ENCODE peak calls at places on chromosomes 1 and 21, in eight cellular contexts. G is body of pancreas; T is CD8-positive, alpha-beta memory T cell; A is GM23248; P is mesendoderm; Y is breast epithelium; B is fibroblast of lung; O is ovary. X is an unnamed sample. For H3K4me1, the result is how much of the 10 kb centered on the place peaks cover.

GRCh38 chr1:19651141-19651737 is 7.1 kb downstream of the NBL1 start:
- DNase-seq in B (peak), P (peak), A (peak), Y (no peak), O (peak), T (peak), G (peak), X (no peak)

GRCh38 chr1:186535388-186536133 is 74.6 kb upstream of the PDC start:
- DNase-seq in A (peak), Y (no peak), O (no peak), T (no peak), P (no peak), G (no peak), B (peak), X (no peak)

GRCh38 chr1:232844791-232845190 is 39.6 kb downstream of the MAP10 start:
- DNase-seq in B (peak), G (no peak), O (no peak), T (no peak), P (no peak), Y (no peak), A (peak), X (no peak)

GRCh38 chr1:26318338-26319064 is 743 bp downstream of the CD52 start:
- DNase-seq in G (no peak), B (no peak), T (no peak), P (no peak), O (no peak), Y (no peak), A (peak), X (no peak)

GRCh38 chr1:117812868-117813511 is 116.4 kb downstream of the GDAP2 start:
- DNase-seq in P (no peak), T (no peak), G (no peak), B (peak), O (no peak), Y (no peak), A (peak), X (no peak)

GRCh38 chr1:50705041-50705440 is 255.0 kb downstream of the FAF1 start:
- DNase-seq in A (no peak), B (no peak), P (no peak), T (no peak), G (no peak), O (no peak), Y (no peak), X (no peak)

GRCh38 chr1:18179009-18179408 is 71.4 kb downstream of the IGSF21 start:
- DNase-seq in A (no peak), P (no peak), G (no peak), B (no peak), T (no peak), O (no peak), Y (no peak), X (no peak)

GRCh38 chr1:214380418-214380817 is 99.5 kb downstream of the SMYD2 start:
- DNase-seq in T (no peak), B (no peak), O (no peak), P (peak), Y (peak), A (no peak), G (no peak), X (no peak)

GRCh38 chr1:86788300-86789206 is 84.2 kb downstream of the SH3GLB1 start:
- DNase-seq in P (no peak), B (peak), G (no peak), Y (no peak), A (peak), T (no peak), O (no peak), X (no peak)

GRCh38 chr1:96703186-96703585 is 18.4 kb upstream of the PTBP2 start:
- DNase-seq in Y (no peak), G (no peak), T (no peak), A (no peak), B (peak), O (no peak), P (no peak), X (no peak)

GRCh38 chr1:233957691-233958090 is 53.2 kb downstream of the SLC35F3 start:
- DNase-seq in T (no peak), Y (no peak), A (no peak), B (no peak), O (no peak), G (no peak), P (no peak), X (no peak)

GRCh38 chr1:185559684-185560310 is 174.4 kb upstream of the HMCN1 start:
- DNase-seq in P (peak), Y (no peak), B (no peak), A (peak), T (peak), O (no peak), G (peak), X (peak)

GRCh38 chr1:155062702-155063411 is 683 bp upstream of the EFNA4 start:
- DNase-seq in Y (no peak), A (peak), P (peak), T (peak), O (peak), B (peak), G (peak), X (peak)

GRCh38 chr1:196467230-196467629 is 141.0 kb downstream of the KCNT2 start:
- DNase-seq in Y (no peak), B (peak), P (no peak), A (peak), G (no peak), T (no peak), O (no peak), X (no peak)

GRCh38 chr1:196464545-196464944 is 143.7 kb downstream of the KCNT2 start:
- DNase-seq in P (no peak), T (no peak), G (no peak), O (no peak), Y (no peak), A (peak), B (peak), X (no peak)

GRCh38 chr1:196462101-196462500 is 146.1 kb downstream of the KCNT2 start:
- DNase-seq in T (no peak), Y (no peak), P (no peak), O (no peak), A (peak), B (peak), G (no peak), X (no peak)

GRCh38 chr1:196466656-196467055 is 141.6 kb downstream of the KCNT2 start:
- DNase-seq in T (no peak), P (no peak), G (no peak), Y (no peak), A (peak), B (peak), O (no peak), X (no peak)
- H3K4me1 ChIP-seq in T (under half), P (under half), G (under half), Y (under half), A (under half), B (under half), O (under half), X (under half)

GRCh38 chr1:1205769-1206375 is 520 bp downstream of the TNFRSF18 start:
- DNase-seq in P (no peak), T (peak), B (no peak), A (no peak), O (no peak), Y (no peak), G (no peak), X (no peak)

GRCh38 chr1:1207254-1207902 is 986 bp upstream of the TNFRSF18 start:
- DNase-seq in P (no peak), G (no peak), T (no peak), A (no peak), Y (no peak), B (no peak), O (no peak), X (no peak)

GRCh38 chr1:1204998-1205768 is 1.2 kb downstream of the TNFRSF18 start:
- DNase-seq in T (peak), P (no peak), A (no peak), Y (no peak), B (no peak), O (no peak), G (no peak), X (no peak)

GRCh38 chr1:1204425-1204920 is 1.9 kb downstream of the TNFRSF18 start:
- DNase-seq in Y (no peak), B (no peak), O (no peak), T (peak), P (no peak), G (no peak), A (no peak), X (no peak)

DNA sequence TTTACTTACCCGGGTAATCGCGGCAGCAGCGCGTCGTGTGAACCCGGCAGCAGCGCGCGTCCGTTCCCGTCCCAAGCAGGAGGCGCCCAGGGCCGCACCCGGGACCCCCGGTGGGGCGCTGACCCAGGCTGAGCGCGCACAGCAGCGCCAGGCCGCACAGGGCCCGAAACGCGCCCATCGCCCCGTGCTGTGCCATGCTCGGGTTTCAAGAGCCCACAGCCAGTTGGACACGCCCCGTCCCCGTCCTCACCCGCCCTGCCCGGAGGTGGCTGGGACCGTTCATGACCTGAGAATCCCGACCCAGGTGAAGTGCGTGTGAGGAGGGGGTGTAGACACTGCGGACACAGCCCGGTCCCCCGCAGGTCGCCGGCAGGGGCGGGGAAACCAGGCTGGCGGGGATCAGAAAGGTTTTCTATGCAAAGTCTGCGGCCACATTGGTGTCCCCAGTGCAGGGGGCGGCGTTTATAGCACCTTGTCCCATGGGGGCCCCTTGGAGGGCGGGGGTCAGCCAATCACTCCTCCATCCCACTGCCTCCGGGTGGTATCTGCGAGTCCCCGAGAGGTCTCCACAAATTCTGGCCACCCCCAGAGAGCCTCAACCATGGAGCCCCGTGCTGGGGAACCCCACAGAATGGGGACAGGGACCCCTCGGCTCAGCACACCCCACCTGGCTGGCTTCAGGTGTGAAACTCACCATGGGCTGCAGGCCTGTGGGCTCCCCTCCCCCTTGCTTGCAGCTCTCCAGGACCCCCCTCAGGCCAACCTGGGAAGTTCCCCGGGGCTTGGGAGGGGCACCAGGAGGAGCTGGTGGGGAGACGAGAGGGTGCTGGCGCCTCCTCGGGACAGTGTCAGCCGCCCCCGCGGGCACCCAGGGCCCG is at the start of gene TNFRSF18:
- DNase-seq in T (peak), G (peak), Y (no peak), B (peak), A (peak), P (peak), O (no peak), X (peak)
- H3K4me1 ChIP-seq in T (under half), G (under half), Y (under half), B (under half), A (under half), P (under half), O (under half), X (under half)

DNA sequence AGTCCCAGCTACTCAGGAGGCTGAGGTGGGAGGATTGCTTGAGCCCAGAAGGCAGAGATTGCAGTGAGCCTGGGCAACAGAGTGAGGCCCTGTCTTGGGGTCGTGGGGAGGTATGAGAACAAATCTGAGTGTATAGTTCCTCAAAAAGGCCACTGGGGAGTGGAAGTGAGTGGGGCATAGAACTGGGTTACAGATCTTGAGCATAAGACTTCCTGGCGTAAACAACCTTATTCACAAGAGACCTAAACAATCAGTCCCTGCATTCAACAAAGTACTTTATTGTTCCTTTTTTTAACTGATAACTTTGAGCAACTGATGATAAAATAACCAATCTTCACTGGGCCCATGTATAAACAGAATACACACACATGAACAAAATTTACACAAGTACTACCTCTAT is 72.7 kb upstream of the MUTYH start:
- DNase-seq in B (no peak), G (no peak), Y (no peak), P (no peak), T (no peak), O (no peak), A (no peak), X (no peak)
- H3K4me1 ChIP-seq in B (under half), G (under half), Y (under half), P (under half), T (under half), O (under half), A (under half), X (under half)

GRCh38 chr1:43975249-43975961 is 645 bp downstream of the ATP6V0B start:
- DNase-seq in Y (peak), G (peak), P (peak), O (peak), A (peak), B (no peak), T (no peak), X (no peak)

GRCh38 chr1:43976890-43977289 is 2.1 kb upstream of the B4GALT2 start:
- DNase-seq in Y (no peak), B (no peak), G (no peak), A (no peak), T (no peak), P (no peak), O (no peak), X (no peak)

GRCh38 chr1:43973981-43974442 is 748 bp upstream of the ATP6V0B start:
- DNase-seq in Y (no peak), P (no peak), T (no peak), B (no peak), O (no peak), G (no peak), A (no peak), X (no peak)

GRCh38 chr1:43976045-43976444 is 1.3 kb downstream of the ATP6V0B start:
- DNase-seq in O (no peak), T (no peak), P (no peak), G (no peak), A (no peak), B (no peak), Y (no peak), X (no peak)

DNA sequence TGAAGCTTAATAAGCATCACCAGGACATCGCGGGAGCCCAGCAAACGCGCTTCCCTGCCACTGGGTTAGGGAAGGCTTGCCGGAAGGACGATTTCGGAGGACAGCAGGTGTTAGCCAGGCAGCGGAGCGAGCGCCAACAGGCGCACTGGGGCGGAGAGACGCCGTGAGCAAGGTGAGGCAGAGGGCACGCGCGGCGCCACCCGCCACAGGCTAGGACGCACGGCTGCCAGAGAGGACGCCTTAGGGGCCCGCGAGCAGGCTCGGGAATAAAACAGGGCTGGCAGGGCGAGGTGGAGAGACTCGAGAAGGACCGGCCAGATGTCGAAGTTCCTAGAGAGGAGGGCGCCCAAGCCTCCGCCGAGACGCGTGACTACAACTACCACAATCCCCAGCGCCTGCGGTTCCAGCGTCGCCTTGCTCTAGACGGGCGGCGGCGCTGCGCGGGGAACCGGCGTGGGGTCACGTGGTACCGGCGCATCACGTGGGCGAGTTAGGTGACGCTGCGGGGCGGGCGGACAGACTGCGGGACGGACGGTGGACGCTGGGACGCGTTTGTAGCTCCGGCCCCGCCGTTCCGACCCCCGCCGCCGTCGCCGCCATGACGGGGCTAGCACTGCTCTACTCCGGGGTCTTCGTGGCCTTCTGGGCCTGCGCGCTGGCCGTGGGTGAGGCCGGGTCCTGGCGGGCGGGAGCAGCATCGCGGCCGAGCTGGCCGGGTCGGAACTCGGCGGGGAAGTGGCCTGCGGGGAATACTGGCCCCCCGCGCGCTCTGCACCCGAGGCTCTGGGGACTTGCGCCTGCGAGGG is at the start of gene ATP6V0B:
- DNase-seq in G (peak), A (peak), Y (peak), O (peak), P (peak), B (peak), T (peak), X (peak)
- H3K4me1 ChIP-seq in G (half or more), A (under half), Y (under half), O (under half), P (under half), B (under half), T (under half), X (under half)

GRCh38 chr21:34970126-34970525 is 79.0 kb downstream of the RUNX1 start:
- DNase-seq in T (no peak), A (peak), G (no peak), B (no peak), O (no peak), Y (no peak), P (no peak), X (no peak)

GRCh38 chr21:34971656-34972055 is 77.4 kb downstream of the RUNX1 start:
- DNase-seq in B (no peak), P (no peak), A (no peak), Y (no peak), T (no peak), O (no peak), G (no peak), X (no peak)

GRCh38 chr21:34968414-34969333 is 80.4 kb downstream of the RUNX1 start:
- DNase-seq in G (no peak), B (peak), Y (no peak), O (no peak), T (no peak), P (no peak), A (no peak), X (no peak)

GRCh38 chr21:34969431-34970036 is 79.6 kb downstream of the RUNX1 start:
- DNase-seq in G (no peak), B (peak), A (no peak), P (no peak), Y (no peak), T (no peak), O (no peak), X (no peak)

DNA sequence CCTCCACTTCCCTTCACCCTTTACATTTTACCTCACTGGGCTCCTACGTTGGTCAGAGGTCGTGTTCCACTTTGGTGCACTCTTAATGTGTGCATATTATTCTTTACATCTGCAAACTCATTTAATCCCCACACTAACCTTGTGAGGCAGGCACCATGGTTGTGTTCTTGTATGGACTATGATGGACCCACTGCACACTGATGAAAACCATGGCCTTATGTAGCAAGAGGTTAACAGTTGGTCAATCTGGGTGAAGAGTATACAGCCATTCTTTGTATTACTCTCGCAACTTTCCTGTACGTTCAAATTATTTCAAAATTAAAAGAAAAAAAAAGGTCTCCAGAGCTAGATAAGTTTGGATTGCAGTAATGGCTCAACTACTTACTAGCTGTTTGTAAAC is 78.5 kb downstream of the RUNX1 start:
- DNase-seq in P (no peak), B (no peak), A (no peak), T (no peak), G (no peak), Y (no peak), O (no peak), X (no peak)
- H3K4me1 ChIP-seq in P (under half), B (under half), A (under half), T (half or more), G (under half), Y (under half), O (under half), X (under half)

GRCh38 chr1:204360314-204360713 is 585 bp upstream of the PLEKHA6 start:
- DNase-seq in B (no peak), A (no peak), T (no peak), P (no peak), Y (no peak), G (no peak), O (no peak), X (no peak)

GRCh38 chr1:204361781-204362180 is 2.1 kb upstream of the PLEKHA6 start:
- DNase-seq in T (no peak), Y (no peak), G (no peak), A (no peak), P (no peak), B (no peak), O (no peak), X (no peak)

GRCh38 chr1:204363335-204364114 is 3.8 kb upstream of the PLEKHA6 start:
- DNase-seq in A (peak), G (peak), O (peak), Y (peak), P (peak), T (peak), B (peak), X (peak)

GRCh38 chr1:204361341-204361771 is 1.6 kb upstream of the PLEKHA6 start:
- DNase-seq in P (no peak), O (no peak), G (no peak), T (no peak), B (no peak), Y (no peak), A (no peak), X (no peak)

DNA sequence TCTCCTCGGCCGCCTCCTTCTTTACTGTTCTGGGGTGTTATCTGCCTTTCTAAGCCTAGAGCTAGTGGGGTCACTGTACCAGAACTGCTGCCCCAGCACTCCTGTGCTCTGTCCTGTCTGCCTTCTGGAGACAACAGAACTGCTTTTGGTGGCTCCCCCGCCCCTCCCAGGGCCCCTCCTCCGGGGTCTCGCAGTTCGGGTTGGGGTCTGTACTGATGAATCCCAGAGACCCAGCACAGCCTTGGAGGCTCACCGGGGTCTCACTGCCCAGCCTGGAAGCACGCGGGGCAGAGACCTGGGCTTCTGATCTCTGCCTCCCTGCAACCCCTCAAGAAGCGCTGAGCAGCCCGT is 3.2 kb upstream of the PLEKHA6 start:
- DNase-seq in O (no peak), P (no peak), T (no peak), Y (no peak), G (no peak), B (no peak), A (no peak), X (no peak)
- H3K4me1 ChIP-seq in O (under half), P (under half), T (under half), Y (under half), G (under half), B (under half), A (under half), X (under half)

GRCh38 chr1:208237241-208237640 is 6.9 kb downstream of the PLXNA2 start:
- DNase-seq in O (no peak), A (no peak), B (no peak), T (no peak), G (no peak), P (no peak), Y (no peak), X (no peak)
- H3K4me1 ChIP-seq in O (under half), A (under half), B (under half), T (under half), G (half or more), P (half or more), Y (under half), X (under half)

X was measured in neuronal stem cell.